ENCODE peak calls at places on chromosomes 4 and X, in four cellular contexts. E is SK-N-SH, U is HepG2, F is GM12878. A is an unnamed sample.

GRCh38 chr4:149870008-149870407 is 54.4 kb upstream of the IQCM start:
- DNase-seq in E (no peak), F (no peak), U (no peak), A (no peak)

GRCh38 chrX:47802589-47802988 is 34.1 kb upstream of the ZNF81 start:
- DNase-seq in U (peak; percentile 10), E (no peak), F (no peak), A (no peak)

GRCh38 chrX:125407314-125407713 is 87.6 kb downstream of the TEX13C start:
- DNase-seq in U (no peak), E (no peak), F (no peak), A (no peak)

GRCh38 chr4:110104661-110105060 is 93.8 kb downstream of the ELOVL6 start:
- DNase-seq in U (no peak), F (no peak), E (no peak), A (no peak)

GRCh38 chr4:53654300-53654758 is 63.0 kb upstream of the LNX1 start:
- DNase-seq in E (no peak), F (peak; percentile 58), U (no peak), A (no peak)

GRCh38 chr4:146051724-146052396 is 113.2 kb upstream of the ZNF827 start:
- DNase-seq in U (no peak), F (no peak), E (no peak), A (no peak)

GRCh38 chrX:115582871-115583729 is 22.1 kb downstream of the PLS3 start:
- DNase-seq in F (no peak), U (no peak), E (no peak), A (no peak)

GRCh38 chr4:1612278-1613098 is 71.6 kb downstream of the FAM53A start:
- DNase-seq in E (no peak), F (no peak), U (no peak), A (no peak)

GRCh38 chr4:119728692-119729593 is 100.3 kb upstream of the PDE5A start:
- DNase-seq in U (no peak), F (no peak), E (no peak), A (no peak)

GRCh38 chrX:142084611-142085010 is 120.5 kb downstream of the MAGEC2 start:
- DNase-seq in U (no peak), E (no peak), F (no peak), A (no peak)

GRCh38 chr4:147060171-147060931 is 114.7 kb upstream of the TTC29 start:
- DNase-seq in U (no peak), E (no peak), F (no peak), A (no peak)

GRCh38 chrX:128818690-128819089 is 704.6 kb downstream of the SMARCA1 start:
- DNase-seq in F (no peak), U (peak; percentile 35), E (no peak), A (no peak)

GRCh38 chr4:17164656-17165055 is 266.2 kb upstream of the LDB2 start:
- DNase-seq in F (no peak), U (no peak), E (no peak), A (no peak)

GRCh38 chr4:173448919-173449641 is 50.2 kb upstream of the SCRG1 start:
- DNase-seq in F (no peak), E (peak; percentile 36), U (no peak), A (no peak)

GRCh38 chr4:174389439-174389838 is 105.7 kb downstream of the CEP44 start:
- DNase-seq in E (no peak), F (no peak), U (no peak), A (no peak)

GRCh38 chr4:85543832-85544231 is 68.9 kb downstream of the ARHGAP24 start:
- DNase-seq in U (no peak), F (no peak), E (no peak), A (no peak)

GRCh38 chrX:77442728-77443127 is 4.5 kb upstream of the FGF16 start:
- DNase-seq in U (peak; percentile 1), E (no peak), F (no peak), A (no peak)

GRCh38 chr4:112978691-112979472 is 70.6 kb upstream of the ANK2 start:
- DNase-seq in E (no peak), F (no peak), U (no peak), A (no peak)

GRCh38 chr4:151564321-151564720 is 155.3 kb downstream of the FHIP1A start:
- DNase-seq in U (no peak), F (no peak), E (no peak), A (no peak)

GRCh38 chr4:177441803-177442622 is at the start of gene AGA:
- DNase-seq in U (peak; percentile 87), F (peak; percentile 74), E (peak; percentile 96), A (peak; percentile 79)

GRCh38 chr4:108146819-108147218 is 21.9 kb downstream of the LEF1 start:
- DNase-seq in U (no peak), E (no peak), F (no peak), A (no peak)

GRCh38 chr4:141815646-141816045 is 179.3 kb downstream of the IL15 start:
- DNase-seq in U (no peak), F (no peak), E (no peak), A (no peak)
- TF ChIP-seq TAF1 in U (no peak), F (no peak), E (no peak), A (no peak)

DNA sequence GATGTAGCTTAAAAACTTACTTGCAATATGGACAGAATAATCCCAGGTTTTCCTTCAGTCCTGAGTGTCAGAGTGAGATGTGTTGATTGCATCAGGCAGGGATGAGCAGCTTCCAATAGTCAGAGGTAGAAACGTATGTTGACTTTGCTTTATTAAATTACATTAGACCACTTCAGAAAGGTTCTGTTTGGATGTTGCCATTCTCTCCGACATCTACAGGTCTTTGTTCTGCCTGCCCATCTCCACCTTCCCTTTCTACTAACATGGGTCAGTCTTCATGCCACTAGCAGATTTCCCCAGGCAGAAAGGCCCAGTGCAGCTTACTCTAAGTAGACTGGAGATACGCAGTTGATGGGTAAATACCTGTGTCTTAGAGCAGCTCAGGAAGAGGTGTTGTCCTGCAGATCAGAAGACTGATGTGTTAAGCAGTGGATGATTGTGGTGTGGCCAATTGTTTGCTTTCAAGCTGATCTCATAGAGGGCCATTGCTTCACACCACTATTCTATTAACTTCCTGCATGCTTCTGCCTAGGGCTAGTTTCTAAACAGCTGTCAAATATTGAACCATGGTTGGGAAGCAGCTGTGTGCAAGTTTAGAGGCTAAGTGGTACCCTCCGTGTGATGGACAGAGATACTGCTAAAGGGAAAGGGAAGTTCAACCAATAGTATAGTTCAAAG is 1.8 kb downstream of the FRMPD4 start:
- DNase-seq in E (no peak), F (no peak), U (no peak), A (no peak)
- TF ChIP-seq TAF1 in E (no peak), F (no peak), U (no peak), A (no peak)

GRCh38 chr4:176054942-176055341 is 10.7 kb upstream of the WDR17 start:
- DNase-seq in F (no peak), E (no peak), U (no peak), A (no peak)
- TF ChIP-seq TAF1 in F (no peak), E (no peak), U (no peak), A (no peak)

DNA sequence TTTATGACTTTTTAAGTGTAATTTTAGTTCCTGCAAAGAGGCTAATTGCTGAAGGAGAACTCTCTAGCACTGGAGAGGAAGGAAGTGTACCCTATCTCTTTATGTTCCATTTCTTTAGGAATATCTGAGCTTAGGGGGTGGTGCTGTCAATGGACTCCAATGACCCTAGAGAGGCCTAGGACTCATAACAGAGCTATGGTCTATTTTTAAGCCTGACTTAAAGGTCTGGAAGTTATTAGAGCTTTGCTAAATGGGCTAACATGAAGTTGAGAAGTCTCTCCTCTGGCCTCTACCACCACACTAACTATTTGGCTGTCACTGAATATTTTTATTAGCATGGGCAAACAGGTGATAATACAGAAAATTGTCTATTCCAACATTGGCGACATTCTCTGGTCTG is 152.2 kb downstream of the SPATA18 start:
- DNase-seq in F (no peak), E (no peak), U (no peak), A (no peak)
- TF ChIP-seq TAF1 in F (no peak), E (no peak), U (no peak), A (no peak)

GRCh38 chr4:111761531-111761930 is 383.7 kb upstream of the FAM241A start:
- DNase-seq in F (no peak), U (no peak), E (no peak), A (no peak)
- TF ChIP-seq TAF1 in F (no peak), U (no peak), E (no peak), A (no peak)

GRCh38 chrX:17525266-17525665 is 150.3 kb downstream of the NHS start:
- DNase-seq in U (no peak), E (no peak), F (no peak), A (no peak)
- TF ChIP-seq TAF1 in U (no peak), E (no peak), F (no peak), A (no peak)

GRCh38 chr4:76376534-76376933 is 44.4 kb downstream of the CCDC158 start:
- DNase-seq in U (peak; percentile 48), E (no peak), F (no peak), A (no peak)
- TF ChIP-seq TAF1 in U (no peak), E (no peak), F (no peak), A (no peak)

GRCh38 chrX:2484232-2484631 is 16.5 kb downstream of the DHRSX start:
- DNase-seq in E (no peak), F (no peak), U (no peak), A (no peak)

GRCh38 chrX:2483398-2483797 is 17.4 kb downstream of the DHRSX start:
- DNase-seq in U (no peak), E (no peak), F (no peak), A (no peak)

GRCh38 chrX:2485460-2485753 is 15.4 kb downstream of the DHRSX start:
- DNase-seq in U (no peak), E (no peak), F (no peak), A (no peak)

GRCh38 chrX:2485789-2486345 is 14.9 kb downstream of the DHRSX start:
- DNase-seq in U (no peak), F (no peak), E (no peak), A (no peak)

DNA sequence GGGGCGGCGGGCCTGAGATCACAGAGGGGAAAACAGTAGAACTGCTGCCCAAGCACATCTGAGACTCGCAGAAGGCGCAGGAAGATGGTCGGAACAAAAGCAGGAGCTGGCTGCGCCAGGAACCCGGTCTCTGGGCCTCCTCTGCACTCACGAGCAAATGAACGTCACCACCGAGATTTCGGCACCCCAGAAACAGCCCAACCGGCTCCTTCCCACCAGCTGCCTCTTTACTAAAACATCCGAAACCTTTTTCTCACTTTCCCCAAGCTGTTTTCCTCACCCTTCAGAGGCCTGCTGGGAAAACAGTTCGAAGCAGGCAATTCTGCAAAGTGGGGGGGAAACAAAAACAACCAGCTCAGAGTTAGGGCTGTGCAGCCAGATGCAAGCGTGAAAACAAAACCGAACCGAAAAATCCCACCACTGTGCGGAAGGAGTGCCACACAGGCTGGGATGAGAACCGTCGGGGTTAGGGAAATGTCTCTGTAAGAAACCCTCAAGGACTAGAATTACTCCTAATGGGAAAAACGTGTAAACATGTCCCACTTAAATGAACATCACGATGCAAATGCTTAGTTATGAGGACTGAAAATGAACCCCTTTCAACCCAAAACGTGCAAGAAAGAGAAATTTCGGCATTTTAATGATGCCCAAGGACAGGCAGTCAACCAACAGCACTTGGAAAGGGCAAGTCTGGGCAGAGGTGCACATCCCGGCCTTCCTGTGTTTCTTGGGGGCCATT is 15.9 kb downstream of the DHRSX start:
- DNase-seq in U (no peak), F (no peak), E (no peak), A (no peak)
- TF ChIP-seq TAF1 in U (no peak), F (no peak), E (no peak), A (no peak)